ENCODE peak calls at places on chromosome 9, in six cellular contexts. X is trophoblast cell, E is H9, Q is IMR-90, J is neuronal stem cell, T is H1. V is an unnamed sample.

GRCh38 chr9:134959971-134960310 is 42.2 kb upstream of the FCN1 start:
- DNase-seq in Q (no peak), E (no peak), J (no peak), X (no peak), T (no peak), V (no peak)

GRCh38 chr9:136944094-136944518 is 432 bp downstream of the FBXW5 start:
- DNase-seq in X (peak), J (no peak), Q (peak), T (peak), E (no peak), V (peak)

GRCh38 chr9:135214706-135215105 is 127.2 kb downstream of the OLFM1 start:
- DNase-seq in Q (no peak), X (no peak), T (no peak), J (no peak), E (no peak), V (no peak)

GRCh38 chr9:128823362-128823902 is 5.1 kb downstream of the ENDOG start:
- DNase-seq in X (no peak), E (no peak), Q (no peak), J (no peak), T (no peak), V (no peak)

GRCh38 chr9:118829334-118829733 is 539.9 kb downstream of the BRINP1 start:
- DNase-seq in Q (no peak), T (no peak), J (peak), E (no peak), X (no peak), V (peak)

GRCh38 chr9:110538169-110538568 is 41.4 kb downstream of the SVEP1 start:
- DNase-seq in X (no peak), T (no peak), J (no peak), E (no peak), Q (peak), V (no peak)

GRCh38 chr9:90112791-90113190 is 508.0 kb downstream of the GADD45G start:
- DNase-seq in E (no peak), Q (peak), X (peak), T (no peak), J (no peak), V (peak)

GRCh38 chr9:101460965-101461364 is 25.4 kb upstream of the ALDOB start:
- DNase-seq in T (no peak), Q (no peak), X (no peak), J (no peak), E (no peak), V (no peak)

GRCh38 chr9:134204041-134204440 is 39.7 kb upstream of the RNU6ATAC start:
- DNase-seq in T (no peak), J (no peak), X (no peak), E (no peak), Q (no peak), V (no peak)

GRCh38 chr9:84174486-84174885 is 166.1 kb downstream of the SLC28A3 start:
- DNase-seq in X (no peak), J (no peak), E (no peak), T (no peak), Q (no peak), V (no peak)

GRCh38 chr9:21994996-21995651 is 533 bp downstream of the CDKN2B-AS1 start:
- DNase-seq in X (peak), E (peak), Q (peak), J (no peak), T (peak), V (peak)

GRCh38 chr9:96222132-96222531 is 79.8 kb downstream of the HSD17B3 start:
- DNase-seq in T (no peak), J (no peak), Q (no peak), E (no peak), X (peak), V (peak)

GRCh38 chr9:109568089-109568488 is 70.0 kb upstream of the PTPN3 start:
- DNase-seq in Q (no peak), X (no peak), T (no peak), J (no peak), E (no peak), V (no peak)

GRCh38 chr9:134891713-134892112 is 11.1 kb downstream of the FCN2 start:
- DNase-seq in T (peak), J (no peak), Q (no peak), X (no peak), E (no peak), V (no peak)

GRCh38 chr9:80233102-80233843 is 661.5 kb downstream of the TLE4 start:
- DNase-seq in X (no peak), E (no peak), J (no peak), Q (no peak), T (no peak), V (no peak)

GRCh38 chr9:130692365-130692764 is 1.2 kb upstream of the EXOSC2 start:
- DNase-seq in J (peak), X (peak), Q (no peak), T (peak), E (peak), V (peak)

GRCh38 chr9:113011911-113012381 is at the start of gene ZNF883:
- DNase-seq in T (peak), J (peak), Q (peak), E (peak), X (peak), V (peak)

GRCh38 chr9:107605041-107605440 is 115.5 kb upstream of the KLF4 start:
- DNase-seq in T (no peak), J (no peak), E (no peak), Q (no peak), X (no peak), V (no peak)
- H4K91ac ChIP-seq in T (no peak), J (no peak), E (no peak), Q (no peak), X (no peak), V (no peak)

GRCh38 chr9:97751510-97751909 is 54.4 kb upstream of the XPA start:
- DNase-seq in T (no peak), X (peak), Q (no peak), E (no peak), J (no peak), V (no peak)

GRCh38 chr9:97753364-97753763 is 56.2 kb upstream of the XPA start:
- DNase-seq in E (no peak), T (no peak), Q (no peak), X (no peak), J (no peak), V (no peak)

GRCh38 chr9:97755618-97756267 is 58.6 kb upstream of the XPA start:
- DNase-seq in T (no peak), X (no peak), E (no peak), Q (no peak), J (no peak), V (no peak)

GRCh38 chr9:97752274-97752673 is 55.1 kb upstream of the XPA start:
- DNase-seq in J (no peak), T (no peak), E (no peak), X (no peak), Q (no peak), V (no peak)

GRCh38 chr9:97753975-97754374 is 56.8 kb upstream of the XPA start:
- DNase-seq in T (no peak), J (no peak), E (no peak), X (no peak), Q (no peak), V (no peak)
- H4K91ac ChIP-seq in T (no peak), J (no peak), E (no peak), X (no peak), Q (no peak), V (no peak)

DNA sequence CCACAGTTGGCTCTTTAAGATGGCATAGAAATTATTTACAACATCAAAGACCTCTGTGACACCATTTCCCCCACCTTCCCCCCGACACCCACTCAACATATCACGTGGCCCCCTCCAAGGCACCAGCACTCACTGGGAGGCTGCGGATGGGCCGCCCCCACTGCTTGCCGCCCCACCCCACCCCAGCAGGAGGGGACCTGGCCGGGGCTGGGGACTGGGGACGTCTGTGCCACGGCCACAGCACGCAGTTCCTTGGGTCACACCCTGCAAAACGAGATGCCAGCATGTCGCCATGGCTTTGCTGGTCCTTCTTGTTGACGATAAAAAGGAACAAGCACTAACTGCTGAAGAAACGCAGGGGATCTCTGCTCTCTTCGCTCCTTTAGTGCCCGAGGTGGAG is 257.4 kb upstream of the NFIL3 start:
- DNase-seq in Q (no peak), X (no peak), J (no peak), E (no peak), T (no peak), V (no peak)
- H4K91ac ChIP-seq in Q (peak), X (peak), J (no peak), E (no peak), T (no peak), V (no peak)

DNA sequence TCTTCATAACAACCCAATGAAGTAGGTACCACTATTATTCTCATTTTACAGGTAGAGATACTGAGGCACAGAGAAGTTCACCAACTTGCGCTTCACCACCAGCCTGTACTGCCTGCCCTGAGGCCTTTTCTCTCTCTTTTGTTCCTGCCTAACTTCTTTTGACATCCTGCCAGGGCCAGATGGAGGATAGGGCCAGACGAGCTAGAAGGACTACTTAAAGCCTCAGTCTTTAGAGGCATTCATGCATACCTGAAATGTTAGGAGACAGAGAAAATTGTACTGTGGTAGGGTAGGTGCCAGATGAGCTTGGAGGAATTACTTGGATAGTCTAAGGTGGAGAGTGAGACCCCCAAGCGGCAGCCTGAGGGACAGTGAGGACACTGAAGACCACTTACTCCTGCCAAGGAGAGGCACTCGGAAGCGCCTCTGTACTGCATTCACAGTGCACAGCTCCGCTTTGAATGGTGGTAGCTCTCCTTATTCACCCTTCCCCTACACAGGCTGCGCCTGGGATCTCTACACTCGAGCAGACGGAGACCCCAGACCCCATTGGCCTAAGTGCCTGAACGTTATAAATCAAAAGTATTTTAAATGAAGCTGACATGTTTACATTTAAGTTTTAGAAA is 6.2 kb upstream of the ORM1 start:
- DNase-seq in X (peak), J (peak), E (no peak), Q (no peak), T (peak), V (no peak)
- H4K91ac ChIP-seq in X (no peak), J (no peak), E (no peak), Q (peak), T (no peak), V (peak)

DNA sequence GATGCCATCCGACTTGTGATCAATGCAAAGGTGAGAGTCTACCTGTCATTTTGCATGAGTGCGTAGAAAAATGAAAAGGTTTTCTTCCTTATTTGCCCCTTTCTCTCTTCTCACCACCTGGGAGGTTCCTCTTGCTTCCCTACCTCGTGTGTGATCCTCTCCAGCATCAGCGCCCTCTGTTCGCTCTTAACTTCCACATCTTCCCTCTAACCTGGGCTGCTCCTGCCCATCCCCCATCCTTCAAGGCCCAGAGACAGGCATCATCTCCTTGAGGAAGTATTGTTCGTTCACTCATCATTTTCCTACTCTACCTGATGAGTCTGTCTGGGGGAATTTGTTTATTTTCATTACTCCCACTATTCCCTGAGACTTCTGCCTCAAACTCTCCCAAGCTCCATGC is 55.8 kb downstream of the RFK start:
- DNase-seq in T (no peak), E (no peak), X (no peak), Q (no peak), J (no peak), V (no peak)
- H4K91ac ChIP-seq in T (no peak), E (no peak), X (no peak), Q (no peak), J (no peak), V (no peak)

GRCh38 chr9:107630141-107630540 is 140.6 kb upstream of the KLF4 start:
- DNase-seq in Q (no peak), E (no peak), T (no peak), J (no peak), X (peak), V (no peak)
- H4K91ac ChIP-seq in Q (no peak), E (no peak), T (no peak), J (no peak), X (no peak), V (no peak)

GRCh38 chr9:4174781-4175180 is 125.1 kb downstream of the GLIS3 start:
- DNase-seq in Q (no peak), J (no peak), X (peak), E (no peak), T (no peak), V (no peak)
- H4K91ac ChIP-seq in Q (no peak), J (no peak), X (no peak), E (no peak), T (no peak), V (no peak)

DNA sequence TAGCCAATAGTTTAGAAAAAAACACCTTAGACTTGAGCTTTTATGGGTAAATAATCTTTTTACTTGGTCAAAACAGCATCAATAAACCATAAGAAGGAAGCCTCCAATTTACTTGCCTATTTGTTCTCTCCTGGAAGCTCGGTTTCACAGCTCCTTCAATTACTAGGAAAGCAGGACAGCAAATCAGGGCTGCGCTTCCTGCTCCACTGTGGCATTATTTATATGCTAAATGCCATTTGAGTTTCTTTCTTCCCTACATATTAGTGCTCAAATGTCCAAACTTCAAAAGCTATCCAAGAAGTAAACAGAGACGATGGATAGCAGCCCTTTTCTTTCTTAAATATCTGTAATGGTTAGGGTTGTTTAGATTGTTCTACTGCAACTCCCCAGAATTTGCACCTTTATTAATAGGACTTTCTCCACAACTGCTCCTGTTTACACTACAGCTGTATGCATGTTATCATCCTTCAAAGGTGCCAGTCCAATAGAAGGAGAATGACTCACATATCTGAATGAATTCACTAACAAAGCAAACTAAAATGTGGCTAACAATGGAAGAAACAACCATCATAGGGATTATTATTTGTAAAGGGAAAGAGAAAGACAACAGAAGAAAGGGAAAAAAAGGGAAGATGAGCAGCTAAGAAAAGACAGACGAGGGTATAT is 58.7 kb downstream of the MED27 start:
- DNase-seq in J (no peak), E (no peak), T (no peak), Q (peak), X (no peak), V (peak)
- H4K91ac ChIP-seq in J (no peak), E (no peak), T (no peak), Q (no peak), X (no peak), V (no peak)

GRCh38 chr9:92707530-92707929 is 37.6 kb upstream of the IPPK start:
- DNase-seq in X (no peak), T (no peak), Q (no peak), J (no peak), E (no peak), V (no peak)
- H4K91ac ChIP-seq in X (no peak), T (no peak), Q (no peak), J (no peak), E (no peak), V (no peak)